ENCODE peak calls at places on chromosomes 11 and 22, in eight cellular contexts. I, B, V, Y, X, L, N and E are unnamed samples.

GRCh38 chr11:12841946-12842630 is 167.0 kb upstream of the RASSF10 start:
- DNase-seq in I (peak; percentile 92), B (no peak), V (peak; percentile 56), Y (peak; percentile 61), X (no peak), L (no peak), N (no peak), E (no peak)

GRCh38 chr11:70527429-70528045 is 129.2 kb downstream of the CTTN start:
- DNase-seq in I (no peak), B (no peak), V (no peak), Y (no peak), X (no peak), L (no peak), N (no peak), E (no peak)

GRCh38 chr11:123235117-123235686 is 40.2 kb upstream of the CLMP start:
- DNase-seq in I (no peak), B (no peak), V (peak; percentile 47), Y (peak; percentile 43), X (no peak), L (peak; percentile 41), N (no peak), E (peak; percentile 77)

GRCh38 chr22:22565991-22566390 is 6.9 kb upstream of the PRAME start:
- DNase-seq in I (peak; percentile 3), B (no peak), V (no peak), Y (peak; percentile 4), X (no peak), L (no peak), N (no peak), E (no peak)

GRCh38 chr22:33116846-33117547 is 58.8 kb upstream of the SYN3 start:
- DNase-seq in I (no peak), B (no peak), V (no peak), Y (no peak), X (no peak), L (no peak), N (no peak), E (no peak)

GRCh38 chr11:67230406-67230805 is 35.9 kb upstream of the GRK2 start:
- DNase-seq in I (no peak), B (no peak), V (no peak), Y (no peak), X (no peak), L (no peak), N (no peak), E (no peak)

GRCh38 chr11:60941371-60942119 is 10.4 kb downstream of the SLC15A3 start:
- DNase-seq in I (no peak), B (no peak), V (no peak), Y (no peak), X (no peak), L (no peak), N (no peak), E (no peak)

GRCh38 chr22:49786976-49787843 is 40.5 kb downstream of the BRD1 start:
- DNase-seq in I (no peak), B (no peak), V (no peak), Y (no peak), X (no peak), L (no peak), N (peak; percentile 33), E (no peak)

GRCh38 chr11:114026355-114026754 is 33.2 kb upstream of the ZBTB16 start:
- DNase-seq in I (peak; percentile 6), B (no peak), V (no peak), Y (peak; percentile 18), X (no peak), L (peak; percentile 32), N (no peak), E (no peak)

GRCh38 chr11:119728651-119729580 is at the start of gene NECTIN1:
- DNase-seq in I (peak; percentile 85), B (peak; percentile 91), V (peak; percentile 91), Y (peak; percentile 75), X (peak; percentile 89), L (peak; percentile 99), N (peak; percentile 92), E (peak; percentile 82)

GRCh38 chr11:96205460-96205809 is 137.6 kb downstream of the MAML2 start:
- DNase-seq in I (no peak), B (no peak), V (no peak), Y (no peak), X (no peak), L (no peak), N (no peak), E (no peak)

GRCh38 chr11:4539603-4540219 is 5.3 kb upstream of the OR52M1 start:
- DNase-seq in I (peak; percentile 8), B (peak; percentile 34), V (peak; percentile 60), Y (peak; percentile 30), X (peak; percentile 44), L (peak; percentile 18), N (peak; percentile 22), E (peak; percentile 68)

GRCh38 chr11:131889760-131890620 is 519.6 kb downstream of the NTM start:
- DNase-seq in I (peak; percentile 42), B (no peak), V (no peak), Y (no peak), X (no peak), L (no peak), N (no peak), E (no peak)

GRCh38 chr11:92893276-92893675 is 76.2 kb upstream of the MTNR1B start:
- DNase-seq in I (peak; percentile 42), B (no peak), V (no peak), Y (no peak), X (no peak), L (no peak), N (no peak), E (no peak)

GRCh38 chr22:28896611-28897010 is 13.2 kb downstream of the ZNRF3 start:
- DNase-seq in I (no peak), B (no peak), V (no peak), Y (no peak), X (peak; percentile 34), L (no peak), N (no peak), E (no peak)

GRCh38 chr11:57248780-57249383 is 11.8 kb upstream of the APLNR start:
- DNase-seq in I (peak; percentile 50), B (peak; percentile 26), V (peak; percentile 33), Y (peak; percentile 89), X (peak; percentile 42), L (peak; percentile 74), N (peak; percentile 40), E (peak; percentile 84)